ENCODE peak calls at places on chromosome 20, in eight cellular contexts. A, S, M, E, T, N, V and F are unnamed samples.

GRCh38 chr20:32067234-32067821 is 15.3 kb downstream of the HCK start:
- DNase-seq in M (no peak), A (no peak), S (no peak), E (no peak), V (peak), N (no peak), T (no peak), F (no peak)

GRCh38 chr20:47038581-47039560 is 144.2 kb downstream of the EYA2 start:
- DNase-seq in N (no peak), T (no peak), M (no peak), V (no peak), E (no peak), S (no peak), A (no peak), F (no peak)

GRCh38 chr20:34595377-34596184 is 37.1 kb downstream of the MAP1LC3A start:
- DNase-seq in E (no peak), M (no peak), A (no peak), N (no peak), T (no peak), S (no peak), V (no peak), F (no peak)

GRCh38 chr20:58538752-58539151 is 23.6 kb upstream of the APCDD1L start:
- DNase-seq in M (no peak), V (no peak), S (no peak), N (no peak), T (no peak), E (no peak), A (no peak), F (no peak)

GRCh38 chr20:5621305-5621704 is 128.9 kb upstream of the SHLD1 start:
- DNase-seq in S (no peak), E (no peak), T (no peak), V (no peak), A (no peak), N (no peak), M (peak), F (no peak)

GRCh38 chr20:43941476-43942212 is 27.0 kb downstream of the TOX2 start:
- DNase-seq in T (no peak), V (no peak), M (no peak), N (no peak), A (no peak), E (peak), S (peak), F (no peak)

GRCh38 chr20:37202267-37202943 is 23.1 kb upstream of the MROH8 start:
- DNase-seq in E (peak), N (no peak), M (no peak), S (peak), T (peak), A (no peak), V (peak), F (no peak)

GRCh38 chr20:38812182-38812581 is 6.7 kb downstream of the PPP1R16B start:
- DNase-seq in S (no peak), E (no peak), V (no peak), A (no peak), M (no peak), N (no peak), T (no peak), F (no peak)

GRCh38 chr20:39360029-39360620 is 398.0 kb downstream of the DHX35 start:
- DNase-seq in M (no peak), T (no peak), A (no peak), N (no peak), S (no peak), V (no peak), E (no peak), F (no peak)

GRCh38 chr20:58523072-58523681 is 8.0 kb upstream of the APCDD1L start:
- DNase-seq in S (no peak), M (no peak), E (no peak), V (no peak), T (no peak), N (no peak), A (no peak), F (no peak)

GRCh38 chr20:25285856-25286798 is 38.2 kb downstream of the PYGB start:
- DNase-seq in A (no peak), S (no peak), V (no peak), E (peak), T (peak), M (no peak), N (no peak), F (no peak)

GRCh38 chr20:11935754-11936551 is 18.3 kb downstream of the BTBD3 start:
- DNase-seq in A (no peak), E (no peak), S (no peak), M (no peak), T (no peak), N (no peak), V (no peak), F (no peak)

GRCh38 chr20:62666736-62667529 is 24.6 kb downstream of the SLCO4A1 start:
- DNase-seq in T (no peak), N (no peak), V (no peak), E (peak), M (peak), S (no peak), A (no peak), F (no peak)
- TF ChIP-seq POLR2A in T (no peak), N (no peak), V (no peak), E (peak), M (no peak), S (no peak), A (no peak), F (no peak)

GRCh38 chr20:347640-348484 is 951 bp downstream of the NRSN2 start:
- DNase-seq in S (peak), V (peak), N (peak), A (peak), T (peak), M (peak), E (peak), F (peak)
- TF ChIP-seq POLR2A in S (peak), V (peak), N (peak), A (no peak), T (peak), M (no peak), E (peak), F (peak)

DNA sequence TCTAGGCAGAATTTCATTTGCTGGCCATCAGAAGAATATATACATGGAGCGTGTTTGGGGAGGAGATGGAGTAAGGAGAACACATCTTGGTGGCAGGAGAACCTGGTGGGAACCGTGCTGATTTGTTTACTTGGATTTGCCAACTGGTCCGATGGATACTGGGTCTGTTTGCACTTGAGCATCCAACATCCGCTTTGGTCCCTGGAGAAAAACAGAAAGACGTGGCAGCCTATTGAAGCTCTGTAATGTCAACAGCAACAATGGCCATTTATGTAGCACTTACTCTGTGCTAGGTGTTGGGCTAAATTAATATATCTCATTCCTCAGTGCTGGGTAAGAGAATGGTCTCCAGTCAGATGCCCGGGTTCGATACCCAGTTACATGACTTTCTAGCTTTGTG is 125.6 kb downstream of the BCAS1 start:
- DNase-seq in N (no peak), V (no peak), S (no peak), E (no peak), M (no peak), A (no peak), T (no peak), F (no peak)
- TF ChIP-seq POLR2A in N (no peak), V (no peak), S (no peak), E (no peak), M (no peak), A (no peak), T (no peak), F (no peak)

GRCh38 chr20:57470212-57470522 is 54.8 kb downstream of the CTCFL start:
- DNase-seq in V (no peak), A (no peak), N (no peak), E (no peak), S (no peak), M (no peak), T (no peak), F (no peak)

GRCh38 chr20:57467742-57468141 is 57.2 kb downstream of the CTCFL start:
- DNase-seq in S (no peak), A (no peak), V (no peak), T (no peak), E (no peak), N (no peak), M (no peak), F (no peak)

GRCh38 chr20:57469418-57470211 is 55.3 kb downstream of the CTCFL start:
- DNase-seq in M (no peak), S (no peak), E (no peak), T (no peak), V (no peak), N (no peak), A (no peak), F (no peak)

GRCh38 chr20:57470666-57471495 is 54.1 kb downstream of the CTCFL start:
- DNase-seq in S (no peak), N (no peak), T (no peak), M (no peak), A (no peak), E (no peak), V (no peak), F (no peak)

GRCh38 chr20:57468523-57469417 is 56.2 kb downstream of the CTCFL start:
- DNase-seq in M (no peak), N (no peak), V (no peak), A (no peak), E (no peak), T (no peak), S (no peak), F (no peak)
- TF ChIP-seq POLR2A in M (no peak), N (no peak), V (no peak), A (no peak), E (no peak), T (no peak), S (no peak), F (no peak)